ENCODE peak calls at places on chromosomes 2 and 18, in seven cellular contexts. F is K562, W is SK-N-SH, C is HCT116, Q is HepG2, Z is H1, I is GM12878. M is an unnamed sample.

GRCh38 chr2:69159988-69160387 is 147.0 kb downstream of the ANTXR1 start:
- DNase-seq in F (peak; percentile 13), W (no peak), C (no peak), Q (peak; percentile 62), Z (no peak), I (no peak), M (no peak)

GRCh38 chr2:140814141-140814540 is 1316.7 kb downstream of the LRP1B start:
- DNase-seq in F (no peak), W (no peak), C (no peak), Q (no peak), Z (no peak), I (no peak), M (no peak)

GRCh38 chr2:191499874-191500565 is 177.9 kb upstream of the NABP1 start:
- DNase-seq in F (no peak), W (peak; percentile 79), C (no peak), Q (no peak), Z (no peak), I (no peak), M (no peak)

GRCh38 chr2:61220768-61221167 is 58.8 kb downstream of the C2orf74 start:
- DNase-seq in F (no peak), W (no peak), C (no peak), Q (no peak), Z (no peak), I (no peak), M (no peak)

GRCh38 chr2:12057436-12058166 is 311.2 kb downstream of the LPIN1 start:
- DNase-seq in F (peak; percentile 20), W (no peak), C (no peak), Q (no peak), Z (no peak), I (peak; percentile 89), M (no peak)

GRCh38 chr2:10007440-10007839 is 35.9 kb upstream of the KLF11 start:
- DNase-seq in F (no peak), W (no peak), C (no peak), Q (no peak), Z (no peak), I (no peak), M (no peak)

GRCh38 chr18:47204908-47205522 is 28.9 kb upstream of the IER3IP1 start:
- DNase-seq in F (peak; percentile 56), W (peak; percentile 33), C (peak; percentile 29), Q (peak; percentile 40), Z (peak; percentile 66), I (no peak), M (peak; percentile 4)

GRCh38 chr2:226354434-226354833 is 445.2 kb downstream of the IRS1 start:
- DNase-seq in F (no peak), W (no peak), C (no peak), Q (no peak), Z (no peak), I (no peak), M (no peak)

GRCh38 chr18:41206341-41206740 is 748.7 kb upstream of the PIK3C3 start:
- DNase-seq in F (no peak), W (no peak), C (no peak), Q (no peak), Z (no peak), I (no peak), M (no peak)

GRCh38 chr2:214575030-214575949 is 164.4 kb downstream of the VWC2L start:
- DNase-seq in F (no peak), W (no peak), C (no peak), Q (no peak), Z (no peak), I (no peak), M (no peak)

GRCh38 chr18:33666915-33667314 is 88.9 kb downstream of the ASXL3 start:
- DNase-seq in F (no peak), W (no peak), C (no peak), Q (no peak), Z (no peak), I (no peak), M (no peak)

GRCh38 chr2:146814971-146815370 is 1029.9 kb upstream of the ACVR2A start:
- DNase-seq in F (no peak), W (no peak), C (no peak), Q (no peak), Z (no peak), I (no peak), M (no peak)

GRCh38 chr2:184532541-184532940 is 65.8 kb upstream of the ZNF804A start:
- DNase-seq in F (no peak), W (no peak), C (no peak), Q (no peak), Z (no peak), I (no peak), M (no peak)

GRCh38 chr2:73984203-73984921 is at the start of gene TET3:
- DNase-seq in F (peak; percentile 67), W (peak; percentile 91), C (no peak), Q (no peak), Z (peak; percentile 70), I (no peak), M (no peak)

GRCh38 chr2:235845245-235845644 is 322.9 kb downstream of the GBX2 start:
- DNase-seq in F (no peak), W (no peak), C (no peak), Q (no peak), Z (no peak), I (no peak), M (no peak)

GRCh38 chr2:14996306-14997014 is 363.9 kb downstream of the LRATD1 start:
- DNase-seq in F (no peak), W (no peak), C (no peak), Q (no peak), Z (no peak), I (no peak), M (no peak)

GRCh38 chr2:12717191-12717987 is 653 bp downstream of the TRIB2 start:
- DNase-seq in F (peak; percentile 75), W (peak; percentile 85), C (no peak), Q (no peak), Z (peak; percentile 74), I (no peak), M (peak; percentile 15)

GRCh38 chr2:127014630-127015029 is 92.3 kb downstream of the BIN1 start:
- DNase-seq in F (no peak), W (no peak), C (no peak), Q (no peak), Z (no peak), I (no peak), M (no peak)

GRCh38 chr18:59904051-59904601 is 4.3 kb downstream of the PMAIP1 start:
- DNase-seq in F (no peak), W (no peak), C (no peak), Q (no peak), Z (no peak), I (no peak), M (no peak)

GRCh38 chr2:81242502-81242901 is 938.0 kb upstream of the LRRTM1 start:
- DNase-seq in F (no peak), W (no peak), C (no peak), Q (no peak), Z (no peak), I (no peak), M (no peak)

GRCh38 chr2:128424406-128424805 is 105.7 kb upstream of the HS6ST1 start:
- DNase-seq in F (no peak), W (no peak), C (no peak), Q (no peak), Z (no peak), I (no peak), M (no peak)

GRCh38 chr2:219506802-219507554 is 7.3 kb upstream of the ASIC4 start:
- DNase-seq in F (no peak), W (peak; percentile 52), C (no peak), Q (no peak), Z (peak; percentile 80), I (no peak), M (no peak)

GRCh38 chr18:65235966-65236634 is 514.7 kb upstream of the CDH7 start:
- DNase-seq in F (no peak), W (peak; percentile 7), C (no peak), Q (no peak), Z (no peak), I (no peak), M (peak; percentile 17)

GRCh38 chr2:226983891-226984290 is 148.0 kb downstream of the RHBDD1 start:
- DNase-seq in F (no peak), W (no peak), C (no peak), Q (no peak), Z (no peak), I (no peak), M (no peak)

GRCh38 chr2:73856214-73856613 is 27.5 kb downstream of the STAMBP start:
- DNase-seq in F (no peak), W (no peak), C (no peak), Q (no peak), Z (no peak), I (no peak), M (no peak)

GRCh38 chr18:77148289-77148688 is 15.7 kb upstream of the MBP start:
- DNase-seq in F (no peak), W (no peak), C (no peak), Q (no peak), Z (no peak), I (no peak), M (no peak)

GRCh38 chr18:77144451-77145118 is 12.0 kb upstream of the MBP start:
- DNase-seq in F (no peak), W (no peak), C (no peak), Q (no peak), Z (no peak), I (no peak), M (no peak)

GRCh38 chr18:77147418-77147852 is 14.9 kb upstream of the MBP start:
- DNase-seq in F (no peak), W (no peak), C (no peak), Q (no peak), Z (no peak), I (no peak), M (no peak)

GRCh38 chr18:77145364-77145901 is 12.8 kb upstream of the MBP start:
- DNase-seq in F (no peak), W (no peak), C (no peak), Q (no peak), Z (no peak), I (no peak), M (no peak)

GRCh38 chr18:77146249-77147080 is 13.9 kb upstream of the MBP start:
- DNase-seq in F (no peak), W (no peak), C (no peak), Q (no peak), Z (no peak), I (no peak), M (no peak)
- TF ChIP-seq JUND in F (no peak), W (no peak), C (no peak), Q (no peak), Z (no peak), I (no peak), M (no peak)

GRCh38 chr2:28054916-28055315 is 164.4 kb downstream of the BABAM2 start:
- DNase-seq in F (no peak), W (no peak), C (no peak), Q (no peak), Z (no peak), I (no peak), M (no peak)
- TF ChIP-seq JUND in F (no peak), W (no peak), C (no peak), Q (no peak), Z (no peak), I (no peak), M (no peak)

GRCh38 chr18:48539406-48540328 is 836 bp downstream of the CTIF start:
- DNase-seq in F (peak; percentile 44), W (peak; percentile 71), C (no peak), Q (no peak), Z (peak; percentile 79), I (no peak), M (no peak)
- TF ChIP-seq JUND in F (no peak), W (no peak), C (no peak), Q (no peak), Z (no peak), I (no peak), M (no peak)

DNA sequence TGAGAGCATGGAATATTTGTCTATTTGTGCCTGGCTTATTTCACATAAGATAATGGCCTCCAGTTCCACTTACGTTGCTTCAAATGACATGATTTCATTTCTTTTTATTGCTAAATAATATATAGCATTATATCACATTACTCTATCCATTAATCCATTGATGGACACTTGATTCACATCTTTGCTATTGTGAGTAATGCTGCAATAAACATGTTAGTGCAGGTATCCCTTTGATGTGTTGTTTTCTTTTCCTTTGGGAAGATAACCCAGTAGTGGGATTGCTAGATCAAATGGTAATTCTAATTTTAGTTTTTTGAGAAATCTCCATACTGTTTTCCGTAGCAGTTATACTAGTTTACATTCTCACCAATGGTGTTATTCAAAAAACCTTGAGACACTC is 1343.3 kb upstream of the TMEFF2 start:
- DNase-seq in F (no peak), W (no peak), C (no peak), Q (no peak), Z (no peak), I (no peak), M (no peak)
- TF ChIP-seq JUND in F (no peak), W (no peak), C (no peak), Q (no peak), Z (no peak), I (no peak), M (no peak)

M was measured in T47D.